ENCODE peak calls at places on chromosomes 16 and 17, in five cellular contexts. Y, A, L, U and G are unnamed samples.
A peak's percentile ranks its signal among the peaks of the same experiment; 100 is the strongest.

GRCh38 chr16:30112197-30113030 is 923 bp downstream of the GDPD3 start:
- DNase-seq in L (peak; percentile 73), A (peak; percentile 30), Y (peak; percentile 20), U (no peak), G (peak; percentile 68)

GRCh38 chr17:81291662-81292061 is 3.4 kb downstream of the SLC38A10 start:
- DNase-seq in Y (peak; percentile 72), U (peak; percentile 69), L (peak; percentile 71), A (peak; percentile 27), G (no peak)

GRCh38 chr16:22813946-22814325 is at the start of gene HS3ST2:
- DNase-seq in A (peak; percentile 0), L (peak; percentile 42), Y (peak; percentile 80), U (no peak), G (no peak)

GRCh38 chr16:84014570-84015327 is 27.8 kb downstream of the SLC38A8 start:
- DNase-seq in A (no peak), Y (no peak), L (no peak), U (no peak), G (no peak)

GRCh38 chr17:12277827-12278226 is 257.1 kb downstream of the MAP2K4 start:
- DNase-seq in L (no peak), A (no peak), U (no peak), Y (no peak), G (no peak)

GRCh38 chr17:43534909-43535308 is 11.2 kb downstream of the ETV4 start:
- DNase-seq in L (no peak), A (no peak), Y (no peak), U (no peak), G (no peak)

GRCh38 chr17:44235583-44235936 is 16.1 kb upstream of the UBTF start:
- DNase-seq in A (peak; percentile 86), Y (no peak), U (no peak), L (no peak), G (no peak)

GRCh38 chr17:68355093-68355492 is 63.8 kb downstream of the ARSG start:
- DNase-seq in U (no peak), A (peak; percentile 70), L (no peak), Y (no peak), G (no peak)

GRCh38 chr16:85321856-85322271 is 209.6 kb upstream of the CIBAR2 start:
- DNase-seq in L (peak; percentile 95), Y (no peak), A (peak; percentile 94), U (peak; percentile 93), G (peak; percentile 95)

GRCh38 chr16:49021136-49021535 is 260.5 kb downstream of the CBLN1 start:
- DNase-seq in U (no peak), Y (no peak), L (no peak), A (peak; percentile 88), G (no peak)

GRCh38 chr17:28166478-28166877 is 124.0 kb downstream of the NLK start:
- DNase-seq in A (no peak), U (no peak), Y (no peak), L (no peak), G (no peak)
- H3K27ac ChIP-seq in A (no peak overlapping the region), U (no peak overlapping the region), Y (no peak overlapping the region), L (no peak overlapping the region), G (no peak overlapping the region)

DNA sequence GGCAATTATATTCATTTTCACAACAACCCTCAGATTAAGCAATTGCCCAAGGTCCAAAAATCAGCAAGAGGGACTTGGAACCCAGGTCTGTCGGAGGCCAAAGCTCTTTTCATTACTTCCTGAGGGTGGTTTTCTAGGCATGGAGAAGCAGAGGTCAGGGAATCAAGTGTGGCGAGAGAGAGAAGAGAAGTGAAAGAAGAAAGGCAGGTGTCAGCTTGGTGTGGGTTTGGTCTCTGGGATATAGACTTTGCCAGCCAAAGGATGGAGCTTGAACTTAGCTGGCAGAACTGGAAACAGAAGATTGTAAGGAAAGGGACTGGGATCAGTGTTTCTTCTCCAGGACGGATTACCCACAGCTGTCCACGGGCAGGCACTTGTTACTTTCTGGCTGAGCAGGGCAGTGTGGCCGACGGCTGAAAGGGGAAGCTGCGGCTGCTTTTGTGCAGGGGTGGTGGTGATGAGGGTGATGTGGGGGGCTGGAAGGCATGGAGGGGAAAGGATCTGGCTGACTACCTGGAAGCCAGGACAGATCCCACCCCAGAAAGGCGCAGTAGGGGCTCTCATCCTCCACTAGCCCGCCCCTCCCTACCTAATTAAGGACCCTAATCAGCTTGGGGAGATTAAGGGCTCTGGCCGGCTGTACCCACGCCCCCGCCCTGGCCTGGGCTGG is at the start of gene GUCY2D:
- DNase-seq in Y (no peak), A (no peak), U (no peak), L (no peak), G (peak; percentile 36)
- H3K4me3 ChIP-seq in Y (no peak within 1 kb of the TSS), A (no peak within 1 kb of the TSS), U (no peak within 1 kb of the TSS), L (peak within 1 kb of the TSS; percentile 37), G (no peak within 1 kb of the TSS)

DNA sequence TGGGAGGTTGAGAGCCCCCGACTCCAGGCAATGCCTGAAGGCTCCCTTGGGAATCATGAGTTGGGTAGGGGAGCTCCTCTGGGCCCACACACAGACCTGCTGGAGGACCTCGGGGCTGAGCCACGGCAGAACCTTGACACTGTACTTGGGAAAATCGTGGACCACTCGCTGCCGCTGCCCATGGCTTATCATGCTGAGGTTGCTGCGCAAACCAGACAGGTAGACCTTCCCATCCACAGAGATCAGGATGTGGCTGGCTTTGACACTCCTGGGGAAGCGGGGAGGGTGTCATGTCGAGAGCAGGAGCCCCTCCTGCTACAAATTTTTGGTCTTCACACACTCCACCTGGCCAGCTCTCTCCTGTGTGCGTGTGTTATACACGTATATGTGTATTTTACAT is 7.2 kb upstream of the LIMD2 start:
- DNase-seq in L (no peak), Y (no peak), U (no peak), A (no peak), G (no peak)
- H3K4me1 ChIP-seq in L (no peaks in the 10 kb centered on the region), Y (no peaks in the 10 kb centered on the region), U (no peaks in the 10 kb centered on the region), A (no peaks in the 10 kb centered on the region), G (no peaks in the 10 kb centered on the region)

GRCh38 chr16:70480127-70481105 is 26.0 kb downstream of the FCSK start:
- DNase-seq in L (no peak), A (no peak), U (no peak), Y (no peak), G (no peak)
- H3K27ac ChIP-seq in L (peak overlapping the region; percentile 79), A (no peak overlapping the region), U (no peak overlapping the region), Y (no peak overlapping the region), G (no peak overlapping the region)

GRCh38 chr17:17355426-17355825 is 52.3 kb downstream of the NT5M start:
- DNase-seq in L (no peak), A (no peak), Y (no peak), U (no peak), G (peak; percentile 37)
- H3K4me3 ChIP-seq in L (no peak overlapping the region), A (no peak overlapping the region), Y (no peak overlapping the region), U (no peak overlapping the region), G (no peak overlapping the region)

GRCh38 chr17:82837586-82838320 is 2.1 kb downstream of the ZNF750 start:
- DNase-seq in U (no peak), Y (no peak), A (no peak), L (no peak), G (no peak)

GRCh38 chr17:82836823-82837357 is 2.9 kb downstream of the ZNF750 start:
- DNase-seq in U (peak; percentile 29), Y (no peak), A (no peak), L (no peak), G (no peak)

GRCh38 chr17:82835122-82835521 is 4.7 kb downstream of the ZNF750 start:
- DNase-seq in Y (no peak), U (no peak), A (no peak), L (no peak), G (no peak)

GRCh38 chr17:82838386-82839063 is 1.3 kb downstream of the ZNF750 start:
- DNase-seq in A (no peak), L (peak; percentile 49), U (peak; percentile 19), Y (no peak), G (no peak)

GRCh38 chr17:82835766-82836512 is 3.9 kb downstream of the ZNF750 start:
- DNase-seq in A (no peak), Y (no peak), U (no peak), L (no peak), G (no peak)
- H3K4me1 ChIP-seq in A (no peaks in the 10 kb centered on the region), Y (no peaks in the 10 kb centered on the region), U (no peaks in the 10 kb centered on the region), L (peaks cover 42% of the 10 kb centered on the region), G (no peaks in the 10 kb centered on the region)

DNA sequence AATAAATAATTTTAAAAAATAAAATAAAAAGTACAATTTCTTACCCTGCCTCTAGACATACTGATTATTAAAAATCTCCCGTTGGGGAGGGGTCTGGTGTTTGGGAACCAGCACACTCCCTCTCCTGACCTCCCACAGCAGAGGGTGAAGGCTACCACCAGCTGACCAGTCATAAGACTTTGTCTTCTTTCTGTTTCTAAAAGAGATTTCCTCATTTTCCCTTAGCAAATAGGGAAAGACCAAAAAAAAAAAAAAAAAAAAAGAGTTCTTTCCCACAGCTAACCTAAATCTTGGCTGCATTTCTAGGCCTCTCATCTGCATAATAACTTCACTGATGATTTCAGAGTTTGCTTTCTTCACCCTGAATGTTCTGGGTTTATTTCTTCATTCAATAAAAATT is 30.3 kb downstream of the CDK5RAP3 start:
- DNase-seq in L (no peak), A (peak; percentile 25), U (no peak), Y (no peak), G (no peak)
- H3K27ac ChIP-seq in L (no peak overlapping the region), A (no peak overlapping the region), U (no peak overlapping the region), Y (no peak overlapping the region), G (no peak overlapping the region)

DNA sequence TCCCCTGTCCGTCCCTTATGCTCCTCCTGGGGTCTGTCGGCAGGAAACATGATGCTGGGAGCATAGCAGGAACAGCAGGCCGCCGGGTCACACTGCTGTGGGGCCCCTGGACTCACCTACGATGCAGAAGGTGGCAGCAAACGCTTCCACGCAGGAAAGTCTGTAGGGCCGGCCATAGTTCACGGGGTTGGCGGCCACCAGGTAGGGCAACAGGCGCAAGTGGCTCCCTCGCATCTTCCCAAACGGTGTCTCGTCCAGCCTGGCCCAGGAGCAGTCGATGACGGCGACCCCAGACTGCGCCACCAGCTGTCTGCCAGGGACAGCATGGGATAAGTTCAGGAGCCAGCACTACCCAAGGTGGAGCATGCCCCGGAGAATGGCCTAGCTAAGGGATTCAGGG is 987 bp downstream of the TSR3 start:
- DNase-seq in U (no peak), Y (no peak), L (no peak), A (no peak), G (no peak)
- H3K4me3 ChIP-seq in U (peak overlapping the region; percentile 67), Y (peak overlapping the region; percentile 100), L (peak overlapping the region; percentile 96), A (peak overlapping the region; percentile 85), G (peak overlapping the region; percentile 99)